ENCODE peak calls at places on chromosomes 3 and 15, in six cellular contexts. F is brain microvascular endothelial cell, K is epithelial cell of esophagus, Z is GM10248, O is upper lobe of right lung, Y is glutamatergic neuron. P is an unnamed sample.

GRCh38 chr15:52100807-52101206 is 11.8 kb downstream of the BCL2L10 start:
- DNase-seq in K (peak), F (peak), Z (no peak), O (peak), Y (no peak), P (peak)

GRCh38 chr3:157175678-157176077 is 15.7 kb upstream of the CCNL1 start:
- DNase-seq in K (peak), Z (peak), F (peak), Y (no peak), O (peak), P (no peak)

GRCh38 chr3:25448750-25449684 is 21.0 kb downstream of the RARB start:
- DNase-seq in O (peak), Z (no peak), Y (peak), F (peak), K (peak), P (peak)

GRCh38 chr3:134082582-134082981 is 52.9 kb upstream of the SLCO2A1 start:
- DNase-seq in F (no peak), Y (no peak), O (no peak), K (no peak), Z (no peak), P (no peak)

GRCh38 chr15:31488437-31489204 is 162.0 kb downstream of the KLF13 start:
- DNase-seq in O (peak), Z (peak), Y (no peak), F (peak), K (peak), P (peak)

GRCh38 chr3:38047896-38048295 is 8.9 kb downstream of the DLEC1 start:
- DNase-seq in Z (no peak), F (no peak), O (no peak), K (no peak), Y (no peak), P (no peak)

GRCh38 chr3:188220988-188221818 is 67.2 kb downstream of the LPP start:
- DNase-seq in Y (no peak), K (peak), O (no peak), Z (no peak), F (peak), P (peak)

GRCh38 chr3:128407986-128408692 is 58.6 kb downstream of the DNAJB8 start:
- DNase-seq in Y (no peak), O (no peak), F (no peak), Z (no peak), K (no peak), P (no peak)

GRCh38 chr3:32709346-32709745 is 24.4 kb downstream of the CNOT10 start:
- DNase-seq in K (no peak), Y (no peak), F (no peak), O (no peak), Z (no peak), P (no peak)

GRCh38 chr15:95701410-95701809 is 629.1 kb upstream of the NR2F2 start:
- DNase-seq in O (no peak), K (no peak), Y (no peak), Z (no peak), F (no peak), P (no peak)

GRCh38 chr15:68232937-68233336 is 3.4 kb upstream of the CLN6 start:
- DNase-seq in F (no peak), O (no peak), Z (no peak), K (no peak), Y (no peak), P (no peak)

GRCh38 chr15:83378921-83379561 is 68.1 kb upstream of the SH3GL3 start:
- DNase-seq in K (peak), O (no peak), Y (no peak), Z (no peak), F (no peak), P (no peak)

GRCh38 chr15:58212909-58213526 is 74.8 kb downstream of the AQP9 start:
- DNase-seq in F (peak), O (no peak), Z (no peak), K (peak), Y (no peak), P (peak)

GRCh38 chr15:42511010-42511396 is 15.6 kb downstream of the SNAP23 start:
- DNase-seq in Y (no peak), K (peak), O (no peak), F (peak), Z (no peak), P (peak)

GRCh38 chr3:183300996-183301562 is 48.0 kb downstream of the B3GNT5 start:
- DNase-seq in Z (no peak), Y (no peak), K (no peak), F (peak), O (no peak), P (no peak)

GRCh38 chr3:156474560-156475389 is 80.1 kb downstream of the SSR3 start:
- DNase-seq in K (peak), Z (peak), Y (peak), F (no peak), O (no peak), P (no peak)

GRCh38 chr15:80323285-80323684 is 71.3 kb upstream of the CTXND1 start:
- DNase-seq in F (no peak), K (no peak), Y (no peak), O (no peak), Z (no peak), P (no peak)
- TF ChIP-seq CTCF in F (peak), K (peak), Y (peak), O (peak), Z (no peak), P (peak)

DNA sequence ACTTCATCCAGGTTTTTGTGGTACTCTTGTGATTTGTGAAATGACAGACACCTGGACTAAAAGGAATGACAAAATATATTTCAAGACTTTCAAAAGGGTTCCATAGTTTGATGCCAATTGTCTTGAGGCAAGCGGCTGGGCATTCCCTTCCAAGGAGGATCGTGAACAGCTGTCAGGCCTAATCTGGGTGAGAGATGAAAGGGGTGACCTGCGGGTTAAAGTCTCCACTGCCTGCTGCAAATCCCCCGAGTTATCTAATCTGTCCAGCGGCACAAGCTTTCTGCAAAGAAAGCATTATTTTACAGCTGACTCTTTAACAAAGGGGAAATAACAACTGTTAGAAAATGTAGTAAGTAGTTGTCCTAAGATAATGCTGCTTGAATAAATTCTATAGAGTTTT is 128.7 kb upstream of the MB21D2 start:
- DNase-seq in O (no peak), F (no peak), K (no peak), Z (no peak), Y (no peak), P (no peak)
- TF ChIP-seq CTCF in O (no peak), F (no peak), K (no peak), Z (no peak), Y (no peak), P (no peak)

GRCh38 chr15:88612186-88612796 is 8.8 kb upstream of the AEN start:
- DNase-seq in O (no peak), Z (no peak), K (no peak), F (no peak), Y (no peak), P (no peak)

GRCh38 chr15:88609344-88609743 is 11.8 kb upstream of the AEN start:
- DNase-seq in Y (no peak), Z (no peak), F (no peak), K (no peak), O (no peak), P (no peak)

GRCh38 chr15:88613074-88613944 is 7.8 kb upstream of the AEN start:
- DNase-seq in O (no peak), K (no peak), Z (no peak), Y (no peak), F (no peak), P (peak)

GRCh38 chr15:88608607-88609181 is 12.4 kb upstream of the AEN start:
- DNase-seq in O (no peak), Y (no peak), Z (no peak), K (no peak), F (no peak), P (no peak)

DNA sequence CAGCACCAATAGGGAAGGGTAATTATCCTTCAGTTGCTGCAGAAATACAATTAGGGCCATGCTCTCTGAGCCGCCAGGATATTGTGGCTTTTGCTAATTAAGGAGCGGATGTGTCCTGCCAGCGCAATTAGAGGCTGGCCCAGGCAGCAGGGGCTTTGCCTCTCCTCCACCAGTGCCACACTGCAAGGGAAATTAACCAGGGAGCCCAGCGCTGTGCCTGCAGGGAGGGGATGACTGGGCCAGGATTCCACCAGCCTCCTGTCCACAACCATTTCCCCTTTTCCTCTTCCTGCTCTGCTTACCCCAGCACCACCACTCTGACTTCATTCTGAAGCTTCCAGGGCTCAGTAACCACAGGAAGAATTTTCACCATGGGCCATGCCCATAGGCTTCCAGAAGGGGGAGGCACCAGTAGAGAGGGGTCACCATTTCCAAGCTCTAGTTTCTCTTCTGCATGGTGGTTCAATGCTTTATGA is 10.3 kb upstream of the AEN start:
- DNase-seq in Z (no peak), Y (no peak), O (no peak), K (no peak), F (no peak), P (peak)
- TF ChIP-seq CTCF in Z (no peak), Y (no peak), O (no peak), K (no peak), F (peak), P (peak)

DNA sequence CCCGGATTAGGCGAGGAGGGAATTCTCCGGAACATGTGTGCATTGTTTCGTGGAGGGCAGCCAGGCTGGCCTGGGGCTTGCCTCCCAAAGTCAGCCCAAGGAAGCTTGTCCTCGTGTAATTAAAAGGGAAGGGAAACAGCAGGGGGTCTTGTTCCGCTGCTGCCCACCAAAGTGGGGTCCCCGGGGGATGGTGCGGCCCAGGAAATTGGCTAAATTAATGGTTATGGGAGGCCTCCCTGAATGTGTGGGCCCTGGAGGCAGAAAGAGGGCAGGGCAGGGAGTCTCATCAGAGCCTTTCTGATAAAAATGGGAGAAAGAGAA is 118.1 kb downstream of the OPA1 start:
- DNase-seq in Z (no peak), K (no peak), F (no peak), O (no peak), Y (no peak), P (no peak)
- TF ChIP-seq CTCF in Z (no peak), K (no peak), F (no peak), O (no peak), Y (no peak), P (no peak)

GRCh38 chr3:46656778-46657556 is 36.5 kb downstream of the ALS2CL start:
- DNase-seq in Z (no peak), F (no peak), Y (no peak), O (no peak), K (peak), P (no peak)
- TF ChIP-seq CTCF in Z (no peak), F (no peak), Y (no peak), O (no peak), K (peak), P (no peak)

GRCh38 chr3:52893723-52894122 is 3.6 kb downstream of the STIMATE start:
- DNase-seq in K (no peak), O (no peak), F (no peak), Y (no peak), Z (no peak), P (no peak)

GRCh38 chr3:52891615-52892081 is 5.7 kb downstream of the STIMATE start:
- DNase-seq in K (peak), Y (no peak), F (no peak), Z (no peak), O (no peak), P (peak)

GRCh38 chr3:52891164-52891563 is 6.2 kb downstream of the STIMATE start:
- DNase-seq in Y (no peak), O (peak), K (no peak), F (no peak), Z (no peak), P (no peak)

GRCh38 chr3:52892290-52892624 is 5.1 kb downstream of the STIMATE start:
- DNase-seq in F (no peak), Z (no peak), O (no peak), Y (no peak), K (no peak), P (no peak)

GRCh38 chr3:52892625-52893311 is 4.6 kb downstream of the STIMATE start:
- DNase-seq in Y (no peak), Z (peak), F (no peak), O (no peak), K (no peak), P (peak)
- TF ChIP-seq CTCF in Y (no peak), Z (no peak), F (peak), O (no peak), K (no peak), P (peak)

GRCh38 chr3:8503461-8503860 is 1.8 kb downstream of the LMCD1 start:
- DNase-seq in Z (no peak), K (peak), O (no peak), Y (no peak), F (no peak), P (peak)

GRCh38 chr3:8499181-8499611 is 2.4 kb upstream of the LMCD1 start:
- DNase-seq in Y (no peak), K (no peak), O (no peak), F (no peak), Z (no peak), P (no peak)

GRCh38 chr3:8500208-8500961 is 1.2 kb upstream of the LMCD1 start:
- DNase-seq in O (no peak), K (peak), Z (no peak), F (peak), Y (no peak), P (peak)

GRCh38 chr3:8500966-8501365 is 657 bp upstream of the LMCD1 start:
- DNase-seq in Z (no peak), Y (no peak), K (no peak), F (no peak), O (no peak), P (no peak)

GRCh38 chr3:8501388-8502131 is at the start of gene LMCD1:
- DNase-seq in F (peak), Y (peak), K (peak), Z (peak), O (peak), P (peak)
- TF ChIP-seq CTCF in F (peak), Y (no peak), K (no peak), Z (no peak), O (peak), P (peak)

GRCh38 chr3:125163739-125164601 is 48.6 kb downstream of the SLC12A8 start:
- DNase-seq in F (no peak), O (peak), Y (no peak), K (peak), Z (peak), P (no peak)
- TF ChIP-seq CTCF in F (peak), O (peak), Y (no peak), K (no peak), Z (peak), P (peak)

P was measured in HFFc6.